ENCODE peak calls at places on chromosomes 1 and 21, in six cellular contexts. One of them, this sample, is unnamed. For H3F3A, the result is how much of the 10 kb centered on the place peaks cover.

GRCh38 chr21:44697811-44698734 is 1.1 kb downstream of the KRTAP10-12 start:
- DNase-seq in PC-9: no peak
- DNase-seq in neural progenitor cell: peak
- DNase-seq in PC-3: no peak
- DNase-seq in SK-N-SH: peak
- DNase-seq in MM.1S: no peak
- DNase-seq in this sample: peak

GRCh38 chr1:23178931-23179330 is 10.3 kb upstream of the LUZP1 start:
- DNase-seq in PC-9: no peak
- DNase-seq in neural progenitor cell: peak
- DNase-seq in PC-3: peak
- DNase-seq in SK-N-SH: peak
- DNase-seq in MM.1S: no peak
- DNase-seq in this sample: peak

GRCh38 chr1:68375919-68376318 is 73.8 kb downstream of the RPE65 start:
- DNase-seq in PC-9: no peak
- DNase-seq in neural progenitor cell: no peak
- DNase-seq in PC-3: no peak
- DNase-seq in SK-N-SH: no peak
- DNase-seq in MM.1S: no peak
- DNase-seq in this sample: no peak

GRCh38 chr1:46043491-46044017 is 88.9 kb downstream of the PIK3R3 start:
- DNase-seq in PC-9: no peak
- DNase-seq in neural progenitor cell: no peak
- DNase-seq in PC-3: no peak
- DNase-seq in SK-N-SH: no peak
- DNase-seq in MM.1S: peak
- DNase-seq in this sample: peak

GRCh38 chr1:18100493-18101063 is 7.0 kb upstream of the IGSF21 start:
- DNase-seq in PC-9: peak
- DNase-seq in neural progenitor cell: peak
- DNase-seq in PC-3: peak
- DNase-seq in SK-N-SH: peak
- DNase-seq in MM.1S: peak
- DNase-seq in this sample: peak

GRCh38 chr1:63804829-63805484 is 31.1 kb downstream of the ROR1 start:
- DNase-seq in PC-9: no peak
- DNase-seq in neural progenitor cell: no peak
- DNase-seq in PC-3: no peak
- DNase-seq in SK-N-SH: no peak
- DNase-seq in MM.1S: no peak
- DNase-seq in this sample: no peak

GRCh38 chr1:49197081-49197480 is 420.4 kb upstream of the BEND5 start:
- DNase-seq in PC-9: no peak
- DNase-seq in neural progenitor cell: no peak
- DNase-seq in PC-3: peak
- DNase-seq in SK-N-SH: no peak
- DNase-seq in MM.1S: no peak
- DNase-seq in this sample: no peak

GRCh38 chr1:115251856-115252255 is 86.2 kb downstream of the NGF start:
- DNase-seq in PC-9: no peak
- DNase-seq in neural progenitor cell: no peak
- DNase-seq in PC-3: peak
- DNase-seq in SK-N-SH: peak
- DNase-seq in MM.1S: no peak
- DNase-seq in this sample: no peak

GRCh38 chr1:200178340-200178739 is 150.8 kb downstream of the NR5A2 start:
- DNase-seq in PC-9: no peak
- DNase-seq in neural progenitor cell: no peak
- DNase-seq in PC-3: no peak
- DNase-seq in SK-N-SH: no peak
- DNase-seq in MM.1S: no peak
- DNase-seq in this sample: no peak

GRCh38 chr1:246695666-246696065 is 28.5 kb upstream of the SCCPDH start:
- DNase-seq in PC-9: no peak
- DNase-seq in neural progenitor cell: no peak
- DNase-seq in PC-3: no peak
- DNase-seq in SK-N-SH: no peak
- DNase-seq in MM.1S: no peak
- DNase-seq in this sample: no peak

GRCh38 chr1:231666220-231666956 is 39.8 kb downstream of the DISC1 start:
- DNase-seq in PC-9: no peak
- DNase-seq in neural progenitor cell: no peak
- DNase-seq in PC-3: no peak
- DNase-seq in SK-N-SH: no peak
- DNase-seq in MM.1S: no peak
- DNase-seq in this sample: peak

GRCh38 chr1:157725214-157725577 is 24.6 kb upstream of the FCRL3 start:
- DNase-seq in PC-9: no peak
- DNase-seq in neural progenitor cell: no peak
- DNase-seq in PC-3: no peak
- DNase-seq in SK-N-SH: no peak
- DNase-seq in MM.1S: no peak
- DNase-seq in this sample: no peak

GRCh38 chr1:172699111-172699510 is 40.2 kb downstream of the FASLG start:
- DNase-seq in PC-9: peak
- DNase-seq in neural progenitor cell: no peak
- DNase-seq in PC-3: peak
- DNase-seq in SK-N-SH: no peak
- DNase-seq in MM.1S: peak
- DNase-seq in this sample: no peak

GRCh38 chr1:240766831-240767230 is 154.9 kb upstream of the GREM2 start:
- DNase-seq in PC-9: peak
- DNase-seq in neural progenitor cell: no peak
- DNase-seq in PC-3: peak
- DNase-seq in SK-N-SH: no peak
- DNase-seq in MM.1S: no peak
- DNase-seq in this sample: no peak

GRCh38 chr1:45492691-45493090 is 1.7 kb upstream of the TESK2 start:
- DNase-seq in PC-9: no peak
- DNase-seq in neural progenitor cell: no peak
- DNase-seq in PC-3: no peak
- DNase-seq in SK-N-SH: no peak
- DNase-seq in MM.1S: no peak
- DNase-seq in this sample: no peak

GRCh38 chr1:24699628-24700027 is 45.6 kb upstream of the CLIC4 start:
- DNase-seq in PC-9: no peak
- DNase-seq in neural progenitor cell: no peak
- DNase-seq in PC-3: no peak
- DNase-seq in SK-N-SH: no peak
- DNase-seq in MM.1S: no peak
- DNase-seq in this sample: no peak

GRCh38 chr21:35190201-35190701 is 141.1 kb upstream of the RUNX1 start:
- DNase-seq in PC-9: peak
- DNase-seq in neural progenitor cell: no peak
- DNase-seq in PC-3: peak
- DNase-seq in SK-N-SH: no peak
- DNase-seq in MM.1S: no peak
- DNase-seq in this sample: no peak

GRCh38 chr1:153659656-153660055 is 1.2 kb downstream of the SNAPIN start:
- DNase-seq in PC-9: no peak
- DNase-seq in neural progenitor cell: no peak
- DNase-seq in PC-3: no peak
- DNase-seq in SK-N-SH: no peak
- DNase-seq in MM.1S: no peak
- DNase-seq in this sample: no peak

GRCh38 chr1:56535362-56535761 is 44.0 kb downstream of the PLPP3 start:
- DNase-seq in PC-9: no peak
- DNase-seq in neural progenitor cell: no peak
- DNase-seq in PC-3: no peak
- DNase-seq in SK-N-SH: no peak
- DNase-seq in MM.1S: no peak
- DNase-seq in this sample: peak

GRCh38 chr1:21774835-21775541 is 8.0 kb downstream of the USP48 start:
- DNase-seq in PC-9: no peak
- DNase-seq in neural progenitor cell: no peak
- DNase-seq in PC-3: no peak
- DNase-seq in SK-N-SH: no peak
- DNase-seq in MM.1S: no peak
- DNase-seq in this sample: no peak

GRCh38 chr1:29851666-29852065 is 615.3 kb downstream of the PTPRU start:
- DNase-seq in PC-9: no peak
- DNase-seq in neural progenitor cell: no peak
- DNase-seq in PC-3: peak
- DNase-seq in SK-N-SH: no peak
- DNase-seq in MM.1S: no peak
- DNase-seq in this sample: no peak

GRCh38 chr1:229390130-229390529 is 43.8 kb downstream of the ACTA1 start:
- DNase-seq in PC-9: no peak
- DNase-seq in neural progenitor cell: no peak
- DNase-seq in PC-3: no peak
- DNase-seq in SK-N-SH: no peak
- DNase-seq in MM.1S: no peak
- DNase-seq in this sample: no peak

GRCh38 chr1:47243910-47244309 is 11.9 kb upstream of the TAL1 start:
- DNase-seq in PC-9: no peak
- DNase-seq in neural progenitor cell: no peak
- DNase-seq in PC-3: no peak
- DNase-seq in SK-N-SH: no peak
- DNase-seq in MM.1S: no peak
- DNase-seq in this sample: peak

GRCh38 chr1:226429051-226429461 is 21.2 kb upstream of the PARP1 start:
- DNase-seq in PC-9: no peak
- DNase-seq in neural progenitor cell: no peak
- DNase-seq in PC-3: peak
- DNase-seq in SK-N-SH: no peak
- DNase-seq in MM.1S: no peak
- DNase-seq in this sample: no peak

GRCh38 chr1:157955860-157956259 is 37.6 kb upstream of the KIRREL1 start:
- DNase-seq in PC-9: no peak
- DNase-seq in neural progenitor cell: no peak
- DNase-seq in PC-3: no peak
- DNase-seq in SK-N-SH: no peak
- DNase-seq in MM.1S: no peak
- DNase-seq in this sample: no peak

GRCh38 chr21:46325073-46325912 is 1.3 kb downstream of the PCNT start:
- DNase-seq in PC-9: peak
- DNase-seq in neural progenitor cell: peak
- DNase-seq in PC-3: peak
- DNase-seq in SK-N-SH: peak
- DNase-seq in MM.1S: peak
- DNase-seq in this sample: peak
- TF ChIP-seq CTCF in PC-9: no peak
- TF ChIP-seq CTCF in neural progenitor cell: peak
- TF ChIP-seq CTCF in PC-3: peak
- TF ChIP-seq CTCF in SK-N-SH: peak
- TF ChIP-seq CTCF in MM.1S: peak
- TF ChIP-seq CTCF in this sample: peak

GRCh38 chr1:151196292-151196800 is 2.0 kb upstream of the PIP5K1A start:
- DNase-seq in PC-9: peak
- DNase-seq in neural progenitor cell: peak
- DNase-seq in PC-3: peak
- DNase-seq in SK-N-SH: peak
- DNase-seq in MM.1S: peak
- DNase-seq in this sample: peak

GRCh38 chr1:151198254-151199127 is at the start of gene PIP5K1A:
- DNase-seq in PC-9: peak
- DNase-seq in neural progenitor cell: peak
- DNase-seq in PC-3: peak
- DNase-seq in SK-N-SH: peak
- DNase-seq in MM.1S: peak
- DNase-seq in this sample: peak

GRCh38 chr1:151197863-151198253 is 494 bp upstream of the PIP5K1A start:
- DNase-seq in PC-9: peak
- DNase-seq in neural progenitor cell: no peak
- DNase-seq in PC-3: no peak
- DNase-seq in SK-N-SH: no peak
- DNase-seq in MM.1S: no peak
- DNase-seq in this sample: peak

DNA sequence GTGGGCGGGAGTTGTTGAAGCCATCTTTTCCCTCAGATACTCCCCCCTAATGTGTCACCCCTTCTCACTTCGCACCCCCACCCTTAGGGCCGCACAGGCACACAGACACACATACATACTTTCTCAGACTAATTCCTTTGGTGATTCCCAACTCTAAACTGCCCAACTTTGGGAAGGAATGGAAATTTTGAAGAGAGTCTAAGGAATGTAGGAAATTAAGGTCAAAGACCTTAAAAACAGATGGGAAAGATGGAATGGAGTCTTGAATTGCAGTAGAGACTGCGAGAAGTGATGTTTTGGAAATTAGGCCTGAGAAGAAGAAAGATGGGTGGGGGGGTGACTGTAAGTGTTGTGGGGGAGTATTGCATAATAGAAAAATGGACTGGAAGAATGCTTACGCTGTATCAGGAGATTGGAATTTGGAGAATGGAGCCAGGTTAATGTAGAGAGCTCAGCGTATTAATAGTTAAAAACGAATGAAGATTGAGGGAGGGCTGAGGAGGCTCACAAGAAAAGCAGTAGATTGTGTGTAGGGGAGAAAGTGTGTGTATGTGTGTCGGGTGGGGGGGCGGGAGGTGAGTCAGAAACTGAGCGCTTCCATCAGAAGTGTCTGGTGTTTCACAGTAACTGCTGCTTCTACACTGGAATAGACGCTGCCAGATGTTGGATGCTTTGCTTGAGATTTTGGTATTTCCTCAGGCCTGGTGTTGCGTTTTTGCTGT is 1.7 kb downstream of the PIP5K1A start:
- DNase-seq in PC-9: no peak
- DNase-seq in neural progenitor cell: no peak
- DNase-seq in PC-3: peak
- DNase-seq in SK-N-SH: no peak
- DNase-seq in MM.1S: no peak
- DNase-seq in this sample: peak
- H3F3A ChIP-seq in PC-9: under half
- H3F3A ChIP-seq in neural progenitor cell: under half
- H3F3A ChIP-seq in PC-3: under half
- H3F3A ChIP-seq in SK-N-SH: under half
- H3F3A ChIP-seq in MM.1S: under half
- H3F3A ChIP-seq in this sample: under half

DNA sequence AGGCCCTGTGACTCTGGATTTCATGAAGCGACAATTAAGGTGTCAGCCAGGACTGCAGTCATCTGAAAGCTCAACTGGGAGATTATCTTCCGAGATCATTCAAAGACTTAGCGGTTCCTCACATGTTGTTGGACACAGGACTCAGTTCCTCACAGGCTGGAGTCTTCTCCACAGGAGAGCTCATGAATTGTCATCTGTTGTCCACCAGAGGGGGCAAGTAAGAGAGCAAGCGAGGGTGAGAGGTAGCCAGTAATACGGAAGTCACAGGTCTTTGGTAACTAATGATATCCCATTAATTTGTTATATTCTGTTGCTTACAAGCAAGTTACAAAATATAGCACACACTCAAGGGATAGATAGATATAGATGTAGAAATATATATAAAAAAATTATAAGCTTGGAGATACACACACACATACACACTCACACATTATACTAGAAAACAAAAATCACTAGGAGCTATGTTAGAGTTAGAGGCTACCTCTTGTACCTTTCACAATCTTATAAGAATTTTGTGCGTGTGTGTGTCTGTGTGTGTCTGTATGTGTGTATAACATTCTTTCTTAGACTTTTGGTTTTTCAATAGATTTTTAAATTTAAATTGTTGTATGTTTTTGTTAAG is 1695.3 kb downstream of the BRINP3 start:
- DNase-seq in PC-9: peak
- DNase-seq in neural progenitor cell: peak
- DNase-seq in PC-3: peak
- DNase-seq in SK-N-SH: peak
- DNase-seq in MM.1S: peak
- DNase-seq in this sample: peak
- TF ChIP-seq CTCF in PC-9: peak
- TF ChIP-seq CTCF in neural progenitor cell: peak
- TF ChIP-seq CTCF in PC-3: peak
- TF ChIP-seq CTCF in SK-N-SH: peak
- TF ChIP-seq CTCF in MM.1S: peak
- TF ChIP-seq CTCF in this sample: peak

GRCh38 chr1:204400893-204401510 is 10.6 kb downstream of the PPP1R15B start:
- DNase-seq in PC-9: no peak
- DNase-seq in neural progenitor cell: no peak
- DNase-seq in PC-3: no peak
- DNase-seq in SK-N-SH: no peak
- DNase-seq in MM.1S: no peak
- DNase-seq in this sample: no peak
- H3F3A ChIP-seq in PC-9: half or more
- H3F3A ChIP-seq in neural progenitor cell: under half
- H3F3A ChIP-seq in PC-3: under half
- H3F3A ChIP-seq in SK-N-SH: under half
- H3F3A ChIP-seq in MM.1S: under half
- H3F3A ChIP-seq in this sample: under half

This sample was measured in GM23338.